ENCODE peak calls at places on chromosomes 5 and 9, in nine cellular contexts. C is GM12892, D is HepG2, E is stomach, Z is prostate gland, Y is transverse colon, U is suprapubic skin, O is H1, K is spleen. I is an unnamed sample.

GRCh38 chr9:21294904-21295538 is 10.1 kb downstream of the IFNA5 start:
- DNase-seq in O (no peak), U (no peak), K (no peak), Z (no peak), Y (no peak), E (no peak), D (no peak), C (no peak), I (no peak)

GRCh38 chr5:151733727-151734408 is 24.6 kb downstream of the ATOX1 start:
- DNase-seq in D (no peak), C (no peak), K (no peak), U (no peak), E (no peak), Z (no peak), Y (no peak), O (no peak), I (no peak)

GRCh38 chr5:41621420-41621819 is 111.0 kb upstream of the PLCXD3 start:
- DNase-seq in E (no peak), O (no peak), C (no peak), K (no peak), U (no peak), Z (no peak), Y (no peak), D (no peak), I (no peak)

GRCh38 chr5:137370511-137371071 is 128.5 kb downstream of the SPOCK1 start:
- DNase-seq in K (no peak), E (no peak), Z (no peak), D (no peak), C (no peak), Y (no peak), O (no peak), U (no peak), I (no peak)

GRCh38 chr9:135147473-135147805 is 60.0 kb downstream of the OLFM1 start:
- DNase-seq in U (no peak), K (no peak), Z (no peak), Y (no peak), D (no peak), O (no peak), C (no peak), E (no peak), I (no peak)

GRCh38 chr9:126440938-126441337 is 114.3 kb downstream of the MVB12B start:
- DNase-seq in Y (no peak), U (no peak), D (no peak), O (no peak), E (no peak), Z (no peak), C (no peak), K (no peak), I (no peak)

GRCh38 chr9:133640580-133641395 is 4.6 kb downstream of the DBH start:
- DNase-seq in O (no peak), U (no peak), Y (no peak), K (no peak), D (no peak), E (no peak), C (no peak), Z (no peak), I (no peak)

GRCh38 chr5:158513490-158514301 is 586.0 kb downstream of the EBF1 start:
- DNase-seq in U (no peak), Z (no peak), K (no peak), Y (no peak), C (no peak), E (no peak), D (no peak), O (no peak), I (no peak)

GRCh38 chr9:12629091-12629490 is 64.1 kb upstream of the TYRP1 start:
- DNase-seq in K (no peak), O (no peak), E (no peak), Y (no peak), D (no peak), U (no peak), C (no peak), Z (no peak), I (no peak)

GRCh38 chr5:142915840-142916424 is 145.8 kb downstream of the ARHGAP26 start:
- DNase-seq in D (peak), C (no peak), O (peak), Z (peak), K (no peak), U (no peak), Y (peak), E (peak), I (no peak)

GRCh38 chr5:55991768-55992486 is 2.8 kb downstream of the IL6ST start:
- DNase-seq in Y (no peak), E (no peak), Z (no peak), D (peak), K (no peak), U (no peak), O (no peak), C (no peak), I (no peak)

GRCh38 chr5:119328753-119329602 is 26.8 kb upstream of the TNFAIP8 start:
- DNase-seq in U (no peak), E (no peak), C (no peak), D (no peak), K (no peak), Z (peak), O (no peak), Y (peak), I (no peak)

GRCh38 chr5:41522193-41522786 is 11.9 kb upstream of the PLCXD3 start:
- DNase-seq in K (no peak), Z (no peak), Y (no peak), U (no peak), C (no peak), O (no peak), D (no peak), E (no peak), I (no peak)

GRCh38 chr9:86682240-86682639 is 265.1 kb downstream of the GAS1 start:
- DNase-seq in K (no peak), Z (no peak), U (no peak), D (no peak), Y (no peak), E (no peak), C (no peak), O (no peak), I (no peak)

GRCh38 chr9:113521693-113522260 is 58.2 kb downstream of the RGS3 start:
- DNase-seq in Y (no peak), U (no peak), O (no peak), D (no peak), Z (no peak), E (no peak), K (no peak), C (no peak), I (no peak)

GRCh38 chr9:132244582-132245455 is 83.0 kb downstream of the NTNG2 start:
- DNase-seq in K (no peak), Z (no peak), D (no peak), U (peak), O (no peak), Y (no peak), E (peak), C (no peak), I (no peak)

GRCh38 chr5:4487581-4487980 is 652.5 kb upstream of the ADAMTS16 start:
- DNase-seq in Z (no peak), Y (no peak), O (no peak), K (no peak), U (no peak), C (no peak), D (no peak), E (no peak), I (no peak)

GRCh38 chr5:44809215-44809955 is 638 bp downstream of the MRPS30 start:
- DNase-seq in E (peak), D (peak), C (peak), O (no peak), U (peak), Z (peak), Y (peak), K (peak), I (peak)

GRCh38 chr9:117963493-117963892 is 259.3 kb downstream of the TLR4 start:
- DNase-seq in O (no peak), K (no peak), E (no peak), Y (no peak), Z (no peak), C (no peak), U (no peak), D (no peak), I (no peak)

GRCh38 chr5:14572384-14572783 is 9.2 kb upstream of the OTULINL start:
- DNase-seq in O (no peak), D (no peak), Y (no peak), Z (no peak), C (no peak), E (no peak), U (no peak), K (no peak), I (no peak)

GRCh38 chr5:86814907-86815306 is 197.2 kb downstream of the COX7C start:
- DNase-seq in Y (no peak), O (no peak), D (no peak), C (no peak), U (no peak), K (no peak), Z (no peak), E (no peak), I (no peak)

GRCh38 chr9:122256206-122256605 is 8.4 kb downstream of the RBM18 start:
- DNase-seq in O (no peak), D (no peak), Z (no peak), Y (no peak), E (no peak), K (no peak), U (no peak), C (no peak), I (no peak)

GRCh38 chr9:85971731-85972130 is 30.8 kb downstream of the NAA35 start:
- DNase-seq in U (no peak), E (no peak), D (no peak), K (no peak), O (no peak), Z (no peak), Y (no peak), C (no peak), I (no peak)

GRCh38 chr5:1292139-1292538 is 2.7 kb downstream of the TERT start:
- DNase-seq in Y (no peak), E (no peak), D (no peak), C (no peak), K (peak), U (no peak), Z (no peak), O (no peak), I (peak)

GRCh38 chr5:91381134-91381773 is 1.9 kb downstream of the ARRDC3 start:
- DNase-seq in D (no peak), C (no peak), U (no peak), O (no peak), Y (no peak), K (no peak), Z (no peak), E (no peak), I (no peak)
- TF ChIP-seq POLR2A in D (peak), C (peak), U (peak), O (peak), Y (peak), K (peak), Z (no peak), E (no peak), I (peak)

GRCh38 chr5:178216088-178216534 is 11.8 kb downstream of the HNRNPAB start:
- DNase-seq in E (no peak), K (no peak), U (no peak), C (no peak), Y (peak), Z (no peak), O (no peak), D (no peak), I (no peak)

GRCh38 chr5:178213748-178214151 is 9.4 kb downstream of the HNRNPAB start:
- DNase-seq in C (no peak), E (peak), O (no peak), U (no peak), K (peak), Z (no peak), D (no peak), Y (peak), I (no peak)

GRCh38 chr5:178215263-178216002 is 11.1 kb downstream of the HNRNPAB start:
- DNase-seq in K (no peak), Z (no peak), U (no peak), O (no peak), D (no peak), Y (peak), C (no peak), E (no peak), I (no peak)

GRCh38 chr5:178213003-178213449 is 8.7 kb downstream of the HNRNPAB start:
- DNase-seq in U (no peak), Y (no peak), K (peak), D (no peak), E (no peak), C (no peak), Z (no peak), O (no peak), I (no peak)

GRCh38 chr5:178214160-178214803 is 9.9 kb downstream of the HNRNPAB start:
- DNase-seq in U (no peak), E (no peak), K (peak), O (no peak), Z (no peak), Y (no peak), C (no peak), D (no peak), I (no peak)
- TF ChIP-seq POLR2AphosphoS5 in U (no peak), E (no peak), K (no peak), O (peak), Z (no peak), Y (no peak), C (peak), D (no peak), I (no peak)

GRCh38 chr9:125085703-125086477 is 57.4 kb downstream of the SCAI start:
- DNase-seq in K (no peak), E (no peak), C (no peak), D (no peak), Z (no peak), U (no peak), O (no peak), Y (no peak), I (no peak)
- TF ChIP-seq POLR2A in K (no peak), E (no peak), C (no peak), D (no peak), Z (no peak), U (no peak), O (no peak), Y (no peak), I (no peak)

GRCh38 chr5:58011301-58011700 is 448.6 kb downstream of the PLK2 start:
- DNase-seq in O (no peak), D (no peak), U (no peak), Y (no peak), Z (no peak), E (no peak), C (no peak), K (no peak), I (no peak)
- TF ChIP-seq POLR2AphosphoS5 in O (no peak), D (no peak), U (no peak), Y (no peak), Z (no peak), E (no peak), C (no peak), K (no peak), I (no peak)

DNA sequence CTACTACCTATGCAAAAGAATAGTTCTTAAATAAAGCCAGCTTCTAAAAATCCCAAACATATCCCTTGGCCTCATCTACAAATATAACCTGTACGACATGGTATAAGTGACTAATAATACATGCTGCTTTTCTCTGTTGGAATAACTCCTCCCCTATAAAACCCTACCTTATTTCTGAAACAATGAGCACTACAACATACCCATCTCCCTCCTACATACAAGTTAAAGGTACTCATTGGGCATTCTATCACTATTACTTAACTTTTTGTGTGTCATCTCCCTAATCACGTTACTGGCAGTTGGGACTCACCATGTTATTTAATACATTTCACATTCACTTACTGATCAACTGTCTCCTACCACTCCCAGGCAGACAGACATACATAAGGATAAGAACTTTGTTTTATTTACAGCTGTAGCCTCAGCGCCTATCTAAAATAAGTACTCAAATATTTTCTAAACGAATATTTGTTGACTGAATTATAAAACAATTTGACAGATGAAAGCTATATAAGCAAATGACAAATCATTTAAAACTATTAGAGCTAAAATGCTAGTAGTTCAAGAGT is 4.1 kb downstream of the CLK4 start:
- DNase-seq in C (no peak), O (no peak), D (no peak), U (no peak), E (no peak), K (no peak), Y (no peak), Z (no peak), I (no peak)
- TF ChIP-seq POLR2A in C (no peak), O (no peak), D (no peak), U (no peak), E (no peak), K (no peak), Y (no peak), Z (no peak), I (no peak)

DNA sequence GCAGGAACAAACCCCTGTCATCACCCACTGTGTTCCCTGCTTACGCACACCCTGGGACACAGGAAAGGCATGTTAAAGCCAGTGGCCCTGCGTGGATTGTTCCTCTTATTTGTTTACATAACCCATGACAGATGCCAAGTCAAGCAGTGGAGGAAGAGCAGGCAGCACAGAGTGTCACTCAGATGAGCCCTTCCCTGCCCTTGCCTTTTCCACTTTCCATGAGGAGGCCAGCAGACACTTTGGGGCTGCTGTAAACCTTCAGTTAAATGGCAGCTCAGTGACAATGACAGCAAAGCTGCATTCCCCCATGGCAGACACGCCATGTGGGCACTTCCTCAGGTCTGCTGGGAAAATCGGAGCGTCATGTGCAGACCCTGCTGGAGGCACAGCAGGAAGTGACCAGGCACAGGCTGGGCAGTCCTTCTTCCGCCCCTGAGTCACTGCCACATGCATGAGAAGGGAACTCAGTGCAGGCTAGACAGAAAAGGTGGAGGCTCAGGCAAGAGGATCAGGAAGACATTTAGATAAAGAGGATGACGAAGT is 216.8 kb upstream of the PIK3R1 start:
- DNase-seq in K (peak), U (peak), Z (peak), O (no peak), D (no peak), C (no peak), Y (peak), E (no peak), I (peak)
- TF ChIP-seq POLR2AphosphoS5 in K (peak), U (peak), Z (peak), O (no peak), D (no peak), C (no peak), Y (peak), E (peak), I (peak)

GRCh38 chr9:92312887-92313623 is 12.1 kb downstream of the NOL8 start:
- DNase-seq in O (no peak), D (no peak), K (no peak), Z (no peak), Y (no peak), C (no peak), U (no peak), E (no peak), I (no peak)
- TF ChIP-seq POLR2A in O (no peak), D (no peak), K (no peak), Z (no peak), Y (no peak), C (no peak), U (no peak), E (no peak), I (no peak)